ENCODE peak calls at places on chromosomes 2 and 18, in four cellular contexts. One of them, this sample, is unnamed.

GRCh38 chr2:144201868-144202468 is 318.0 kb downstream of the ZEB2 start:
- DNase-seq in K562: no peak
- DNase-seq in GM12878: no peak
- DNase-seq in HepG2: no peak
- DNase-seq in this sample: no peak

GRCh38 chr2:72963423-72964145 is 46.3 kb downstream of the EMX1 start:
- DNase-seq in HepG2: no peak
- DNase-seq in GM12878: no peak
- DNase-seq in K562: no peak
- DNase-seq in this sample: peak; percentile 82

GRCh38 chr2:102321954-102322719 is 10.8 kb downstream of the IL1RL1 start:
- DNase-seq in K562: no peak
- DNase-seq in GM12878: no peak
- DNase-seq in HepG2: no peak
- DNase-seq in this sample: no peak

GRCh38 chr2:238120463-238121298 is 17.8 kb upstream of the KLHL30 start:
- DNase-seq in GM12878: no peak
- DNase-seq in K562: no peak
- DNase-seq in HepG2: no peak
- DNase-seq in this sample: no peak

GRCh38 chr2:134466141-134466540 is 212.3 kb downstream of the MGAT5 start:
- DNase-seq in GM12878: peak; percentile 11
- DNase-seq in K562: peak; percentile 38
- DNase-seq in HepG2: peak; percentile 66
- DNase-seq in this sample: peak; percentile 46

GRCh38 chr18:36633961-36634412 is 194.8 kb downstream of the TPGS2 start:
- DNase-seq in K562: no peak
- DNase-seq in HepG2: no peak
- DNase-seq in GM12878: peak; percentile 44
- DNase-seq in this sample: no peak

GRCh38 chr18:44521673-44522032 is 159.0 kb upstream of the SETBP1 start:
- DNase-seq in K562: no peak
- DNase-seq in GM12878: no peak
- DNase-seq in HepG2: no peak
- DNase-seq in this sample: no peak

GRCh38 chr2:204024503-204024902 is 87.9 kb downstream of the ICOS start:
- DNase-seq in K562: peak; percentile 4
- DNase-seq in GM12878: no peak
- DNase-seq in HepG2: peak; percentile 33
- DNase-seq in this sample: peak; percentile 20

GRCh38 chr2:79453918-79454317 is 58.9 kb upstream of the CTNNA2 start:
- DNase-seq in GM12878: no peak
- DNase-seq in HepG2: no peak
- DNase-seq in K562: no peak
- DNase-seq in this sample: no peak

GRCh38 chr2:136130045-136130444 is 12.1 kb upstream of the CXCR4 start:
- DNase-seq in HepG2: no peak
- DNase-seq in K562: no peak
- DNase-seq in GM12878: no peak
- DNase-seq in this sample: no peak

DNA sequence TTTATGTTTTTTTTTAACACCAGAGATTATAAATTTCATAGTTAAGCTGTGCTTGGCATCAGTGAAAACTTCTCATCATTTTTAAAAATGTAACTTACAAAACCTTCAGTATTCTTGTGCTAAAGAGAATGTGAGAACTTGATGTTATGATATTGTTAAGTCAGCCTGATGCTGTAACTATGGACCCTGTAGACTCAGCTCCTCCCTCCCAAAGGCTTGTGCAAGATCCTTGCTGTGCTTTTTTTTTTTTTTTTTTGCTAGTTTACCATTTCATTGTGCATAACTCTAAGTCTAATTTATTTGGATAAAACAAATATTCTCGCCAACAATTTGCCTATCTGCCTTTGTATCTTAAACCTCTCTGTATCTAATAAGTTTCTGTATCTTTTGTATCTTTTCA is 12.9 kb upstream of the TFPI start:
- DNase-seq in GM12878: no peak
- DNase-seq in HepG2: peak; percentile 82
- DNase-seq in K562: no peak
- DNase-seq in this sample: no peak
- TF ChIP-seq SMC3 in GM12878: no peak
- TF ChIP-seq SMC3 in HepG2: no peak
- TF ChIP-seq SMC3 in K562: no peak
- TF ChIP-seq SMC3 in this sample: no peak

GRCh38 chr2:42974303-42974696 is 181.9 kb upstream of the HAAO start:
- DNase-seq in HepG2: no peak
- DNase-seq in K562: no peak
- DNase-seq in GM12878: no peak
- DNase-seq in this sample: no peak
- TF ChIP-seq MXI1 in HepG2: no peak
- TF ChIP-seq MXI1 in K562: no peak
- TF ChIP-seq MXI1 in GM12878: no peak
- TF ChIP-seq MXI1 in this sample: no peak

DNA sequence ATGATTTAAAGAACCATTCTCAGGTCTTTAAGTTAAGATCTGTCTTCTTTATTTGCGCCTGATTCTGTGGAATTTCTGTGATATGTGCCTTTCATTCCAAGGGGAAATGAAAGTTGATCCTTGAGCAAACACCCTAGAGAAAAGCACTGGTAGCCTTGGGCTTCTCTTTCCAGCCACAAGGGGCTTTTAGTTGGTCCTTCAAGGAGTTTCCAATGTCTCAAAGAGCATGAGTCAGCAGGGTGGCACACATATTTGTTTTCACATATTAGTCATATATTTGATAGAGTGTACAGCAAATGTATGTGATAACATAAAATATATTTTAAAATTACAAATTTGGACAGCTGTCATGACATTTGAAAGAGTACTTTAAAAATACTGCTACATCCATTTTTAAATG is 339.5 kb downstream of the TXNL1 start:
- DNase-seq in GM12878: no peak
- DNase-seq in HepG2: no peak
- DNase-seq in K562: peak; percentile 10
- DNase-seq in this sample: no peak
- TF ChIP-seq YY1 in GM12878: no peak
- TF ChIP-seq YY1 in HepG2: no peak
- TF ChIP-seq YY1 in K562: no peak
- TF ChIP-seq YY1 in this sample: no peak

GRCh38 chr2:95007061-95007609 is 18.4 kb upstream of the MAL start:
- DNase-seq in K562: no peak
- DNase-seq in GM12878: no peak
- DNase-seq in HepG2: no peak
- DNase-seq in this sample: no peak

GRCh38 chr2:95008311-95008710 is 17.2 kb upstream of the MAL start:
- DNase-seq in HepG2: no peak
- DNase-seq in GM12878: no peak
- DNase-seq in K562: no peak
- DNase-seq in this sample: no peak

GRCh38 chr2:95007822-95008221 is 17.7 kb upstream of the MAL start:
- DNase-seq in HepG2: no peak
- DNase-seq in K562: no peak
- DNase-seq in GM12878: no peak
- DNase-seq in this sample: no peak

GRCh38 chr2:95005726-95006125 is 19.8 kb upstream of the MAL start:
- DNase-seq in GM12878: no peak
- DNase-seq in K562: no peak
- DNase-seq in HepG2: no peak
- DNase-seq in this sample: no peak

DNA sequence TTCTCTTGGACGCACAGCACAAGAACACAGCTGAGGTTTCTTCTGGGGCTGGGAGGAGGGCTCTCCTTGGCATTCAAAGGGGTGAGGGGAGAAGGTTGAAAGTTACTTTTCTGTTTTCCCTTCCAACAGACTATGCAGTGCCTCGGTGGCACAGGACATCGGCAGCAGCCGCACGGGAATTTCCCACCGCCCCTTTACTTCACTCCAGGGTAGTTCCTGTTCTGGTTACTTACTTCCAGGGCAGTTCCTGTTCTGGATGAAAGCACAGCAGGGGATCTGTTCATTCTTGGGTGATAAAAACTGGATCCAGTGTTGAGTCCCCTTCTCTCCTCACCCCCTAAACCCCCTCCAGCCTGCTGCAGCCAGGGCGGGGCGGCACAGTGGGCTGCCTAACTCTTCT is 18.8 kb upstream of the MAL start:
- DNase-seq in HepG2: no peak
- DNase-seq in K562: no peak
- DNase-seq in GM12878: no peak
- DNase-seq in this sample: no peak
- TF ChIP-seq SMC3 in HepG2: no peak
- TF ChIP-seq SMC3 in K562: no peak
- TF ChIP-seq SMC3 in GM12878: no peak
- TF ChIP-seq SMC3 in this sample: no peak